ENCODE peak calls at places on chromosomes 1 and 21, in eight cellular contexts. T, H, Y, K, X, Z, B and Q are unnamed samples.

GRCh38 chr1:23019851-23020625 is 770 bp downstream of the KDM1A start:
- DNase-seq in T (peak; percentile 25), H (no peak), Y (no peak), K (no peak), X (peak; percentile 55), Z (peak; percentile 5), B (peak; percentile 17), Q (no peak)

GRCh38 chr1:17672226-17672625 is 82.9 kb upstream of the ACTL8 start:
- DNase-seq in T (no peak), H (no peak), Y (no peak), K (no peak), X (no peak), Z (no peak), B (no peak), Q (no peak)

GRCh38 chr1:61142726-61143500 is 60.6 kb downstream of the NFIA start:
- DNase-seq in T (no peak), H (no peak), Y (no peak), K (no peak), X (no peak), Z (no peak), B (no peak), Q (no peak)

GRCh38 chr21:18170829-18171228 is 73.8 kb upstream of the CHODL start:
- DNase-seq in T (no peak), H (no peak), Y (no peak), K (no peak), X (no peak), Z (no peak), B (no peak), Q (no peak)

GRCh38 chr1:40925834-40926403 is 53.6 kb upstream of the CTPS1 start:
- DNase-seq in T (no peak), H (no peak), Y (no peak), K (no peak), X (no peak), Z (no peak), B (no peak), Q (no peak)

GRCh38 chr1:36365310-36365895 is 20.3 kb downstream of the STK40 start:
- DNase-seq in T (no peak), H (no peak), Y (peak; percentile 43), K (no peak), X (peak; percentile 72), Z (peak; percentile 73), B (no peak), Q (no peak)

GRCh38 chr1:191707288-191707687 is 451.0 kb upstream of the RGS18 start:
- DNase-seq in T (no peak), H (no peak), Y (no peak), K (no peak), X (peak; percentile 7), Z (no peak), B (no peak), Q (peak; percentile 19)

GRCh38 chr1:60589916-60590315 is 492.4 kb upstream of the NFIA start:
- DNase-seq in T (no peak), H (no peak), Y (no peak), K (no peak), X (peak; percentile 44), Z (no peak), B (no peak), Q (no peak)

GRCh38 chr1:55970711-55971110 is 608.7 kb downstream of the PLPP3 start:
- DNase-seq in T (no peak), H (no peak), Y (no peak), K (peak; percentile 22), X (peak; percentile 57), Z (peak; percentile 11), B (no peak), Q (no peak)

GRCh38 chr21:39348040-39348354 is 891 bp downstream of the HMGN1 start:
- DNase-seq in T (no peak), H (no peak), Y (no peak), K (no peak), X (no peak), Z (peak; percentile 5), B (no peak), Q (no peak)

GRCh38 chr1:81209471-81209870 is 591.3 kb upstream of the ADGRL2 start:
- DNase-seq in T (no peak), H (no peak), Y (no peak), K (no peak), X (no peak), Z (no peak), B (no peak), Q (no peak)

GRCh38 chr1:246901874-246902273 is 29.9 kb downstream of the AHCTF1 start:
- DNase-seq in T (no peak), H (no peak), Y (no peak), K (no peak), X (no peak), Z (no peak), B (no peak), Q (no peak)

GRCh38 chr1:114956570-114956969 is 73.1 kb upstream of the TSHB start:
- DNase-seq in T (no peak), H (no peak), Y (no peak), K (no peak), X (peak; percentile 40), Z (no peak), B (no peak), Q (no peak)

GRCh38 chr1:32606972-32607371 is 43.4 kb downstream of the ZBTB8OS start:
- DNase-seq in T (no peak), H (no peak), Y (no peak), K (no peak), X (no peak), Z (no peak), B (no peak), Q (no peak)

GRCh38 chr1:34101151-34101550 is 63.9 kb downstream of the CSMD2 start:
- DNase-seq in T (no peak), H (no peak), Y (no peak), K (no peak), X (peak; percentile 1), Z (peak; percentile 59), B (no peak), Q (no peak)

GRCh38 chr1:163197022-163197421 is 5.7 kb downstream of the RGS5 start:
- DNase-seq in T (no peak), H (no peak), Y (no peak), K (no peak), X (no peak), Z (no peak), B (no peak), Q (no peak)

GRCh38 chr1:24248859-24249258 is 61.8 kb upstream of the IFNLR1 start:
- DNase-seq in T (no peak), H (no peak), Y (no peak), K (no peak), X (no peak), Z (no peak), B (no peak), Q (no peak)

GRCh38 chr1:98903261-98903660 is 101.4 kb downstream of the PLPPR5 start:
- DNase-seq in T (no peak), H (no peak), Y (no peak), K (peak; percentile 10), X (peak; percentile 92), Z (peak; percentile 89), B (no peak), Q (peak; percentile 71)

GRCh38 chr1:162627662-162628296 is 4.5 kb upstream of the DDR2 start:
- DNase-seq in T (no peak), H (no peak), Y (no peak), K (no peak), X (peak; percentile 73), Z (peak; percentile 36), B (no peak), Q (no peak)

GRCh38 chr1:165109013-165109412 is 247.5 kb downstream of the LMX1A start:
- DNase-seq in T (no peak), H (no peak), Y (no peak), K (no peak), X (no peak), Z (no peak), B (no peak), Q (no peak)

GRCh38 chr1:163035791-163036249 is 33.3 kb upstream of the RGS4 start:
- DNase-seq in T (no peak), H (no peak), Y (no peak), K (peak; percentile 64), X (peak; percentile 84), Z (peak; percentile 96), B (no peak), Q (peak; percentile 90)